ENCODE peak calls at places on chromosomes 16 and 17, in nine cellular contexts. P is AG09309; W is stomach; A is CD4-positive, CD25-positive, alpha-beta regulatory T cell; I is astrocyte of the cerebellum; R is PC-3; L is fibroblast of pulmonary artery; X is lower leg skin; N is upper lobe of right lung. M is an unnamed sample.
A peak's percentile ranks its signal among the peaks of the same experiment; 100 is the strongest.

GRCh38 chr17:61076649-61077048 is 323.0 kb upstream of the TBX2 start:
- DNase-seq in P (no peak), W (no peak), A (no peak), I (peak; percentile 29), R (no peak), L (no peak), X (no peak), N (no peak), M (no peak)

GRCh38 chr17:2050871-2051387 is 4.0 kb upstream of the HIC1 start:
- DNase-seq in P (no peak), W (peak; percentile 52), A (no peak), I (no peak), R (peak; percentile 41), L (no peak), X (no peak), N (no peak), M (peak; percentile 37)

GRCh38 chr17:38617074-38617860 is 11.5 kb upstream of the SRCIN1 start:
- DNase-seq in P (no peak), W (no peak), A (no peak), I (no peak), R (no peak), L (no peak), X (no peak), N (no peak), M (no peak)

GRCh38 chr16:67882374-67883145 is 2.1 kb upstream of the NRN1L start:
- DNase-seq in P (no peak), W (no peak), A (no peak), I (no peak), R (no peak), L (no peak), X (no peak), N (no peak), M (no peak)

GRCh38 chr17:10635290-10635689 is 21.8 kb downstream of the MYH3 start:
- DNase-seq in P (no peak), W (no peak), A (no peak), I (no peak), R (no peak), L (no peak), X (no peak), N (no peak), M (no peak)

GRCh38 chr16:85715169-85716015 is 26.6 kb upstream of the GINS2 start:
- DNase-seq in P (no peak), W (no peak), A (no peak), I (no peak), R (no peak), L (peak; percentile 40), X (no peak), N (no peak), M (no peak)

GRCh38 chr17:61064087-61064951 is 335.3 kb upstream of the TBX2 start:
- DNase-seq in P (no peak), W (no peak), A (no peak), I (no peak), R (no peak), L (no peak), X (no peak), N (no peak), M (no peak)

GRCh38 chr16:87661561-87661960 is 59.3 kb downstream of the JPH3 start:
- DNase-seq in P (no peak), W (no peak), A (peak; percentile 22), I (no peak), R (peak; percentile 23), L (peak; percentile 60), X (no peak), N (no peak), M (peak; percentile 18)

GRCh38 chr17:42253601-42254000 is 22.6 kb downstream of the STAT5B start:
- DNase-seq in P (no peak), W (no peak), A (no peak), I (no peak), R (no peak), L (no peak), X (no peak), N (no peak), M (no peak)

GRCh38 chr17:77286641-77287431 is 146.1 kb downstream of the SEC14L1 start:
- DNase-seq in P (no peak), W (peak; percentile 88), A (no peak), I (no peak), R (peak; percentile 99), L (peak; percentile 80), X (peak; percentile 71), N (peak; percentile 85), M (peak; percentile 88)

GRCh38 chr17:1601571-1601970 is 27.1 kb downstream of the SLC43A2 start:
- DNase-seq in P (no peak), W (no peak), A (no peak), I (no peak), R (no peak), L (no peak), X (no peak), N (no peak), M (no peak)

GRCh38 chr16:20612551-20613470 is 36.6 kb upstream of the ACSM2B start:
- DNase-seq in P (no peak), W (peak; percentile 56), A (no peak), I (no peak), R (no peak), L (no peak), X (no peak), N (peak; percentile 91), M (no peak)

GRCh38 chr16:57882797-57883196 is 80.5 kb upstream of the KIFC3 start:
- DNase-seq in P (no peak), W (no peak), A (no peak), I (no peak), R (no peak), L (no peak), X (no peak), N (no peak), M (no peak)

GRCh38 chr17:68942389-68942788 is 12.8 kb downstream of the ABCA8 start:
- DNase-seq in P (no peak), W (no peak), A (no peak), I (no peak), R (no peak), L (no peak), X (no peak), N (no peak), M (no peak)

DNA sequence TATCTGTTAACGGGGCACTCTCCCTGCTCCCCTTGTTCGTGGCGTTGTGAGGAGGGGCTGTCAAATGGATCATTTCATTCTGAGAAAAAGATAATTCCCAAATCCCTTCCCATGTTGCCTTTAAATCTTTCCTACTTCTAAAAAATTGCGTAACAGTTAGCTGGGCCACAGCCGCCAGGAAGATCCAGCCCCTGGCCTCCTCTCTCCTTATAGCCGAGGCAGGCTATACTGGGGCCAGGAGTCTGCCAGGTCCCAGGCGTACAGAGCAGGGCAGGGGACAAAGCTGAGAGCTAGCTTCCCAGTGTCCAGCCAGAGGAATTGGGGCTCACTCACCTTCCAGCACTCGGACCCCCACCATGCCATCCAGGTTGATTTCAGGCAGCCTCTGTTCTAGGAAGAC is 388 bp downstream of the C16orf89 start:
- DNase-seq in P (no peak), W (no peak), A (no peak), I (no peak), R (no peak), L (no peak), X (no peak), N (peak; percentile 69), M (no peak)
- H3K4me3 ChIP-seq in P (no peak overlapping the region), W (peak overlapping the region; percentile 31), A (no peak overlapping the region), I (no peak overlapping the region), R (no peak overlapping the region), L (no peak overlapping the region), X (no peak overlapping the region), N (peak overlapping the region; percentile 46), M (no peak overlapping the region)

GRCh38 chr17:4499431-4500187 is 928 bp downstream of the SPNS2 start:
- DNase-seq in P (no peak), W (no peak), A (peak; percentile 32), I (no peak), R (no peak), L (no peak), X (no peak), N (no peak), M (no peak)

GRCh38 chr17:4498461-4499397 is at the start of gene SPNS2:
- DNase-seq in P (no peak), W (peak; percentile 83), A (peak; percentile 61), I (no peak), R (peak; percentile 48), L (peak; percentile 38), X (no peak), N (peak; percentile 86), M (peak; percentile 68)

GRCh38 chr17:4501295-4501949 is 2.7 kb downstream of the SPNS2 start:
- DNase-seq in P (no peak), W (no peak), A (no peak), I (no peak), R (no peak), L (no peak), X (no peak), N (no peak), M (no peak)

GRCh38 chr17:4502466-4503154 is 3.9 kb downstream of the SPNS2 start:
- DNase-seq in P (no peak), W (no peak), A (no peak), I (no peak), R (no peak), L (no peak), X (no peak), N (no peak), M (no peak)

GRCh38 chr17:4500188-4500565 is 1.5 kb downstream of the SPNS2 start:
- DNase-seq in P (no peak), W (no peak), A (no peak), I (no peak), R (no peak), L (no peak), X (no peak), N (no peak), M (no peak)
- H3K4me3 ChIP-seq in P (no peak overlapping the region), W (peak overlapping the region; percentile 48), A (no peak overlapping the region), I (no peak overlapping the region), R (peak overlapping the region; percentile 57), L (no peak overlapping the region), X (no peak overlapping the region), N (peak overlapping the region; percentile 55), M (peak overlapping the region; percentile 38)

GRCh38 chr16:27550582-27550920 is 607 bp downstream of the KATNIP start:
- DNase-seq in P (no peak), W (no peak), A (peak; percentile 6), I (no peak), R (no peak), L (no peak), X (no peak), N (no peak), M (no peak)

GRCh38 chr16:27549607-27549856 is 181 bp downstream of the GTF3C1 start:
- DNase-seq in P (no peak), W (no peak), A (no peak), I (no peak), R (no peak), L (no peak), X (no peak), N (no peak), M (no peak)

GRCh38 chr16:27549857-27550581 is at the start of the genes GTF3C1 and KATNIP:
- DNase-seq in P (peak; percentile 90), W (peak; percentile 100), A (peak; percentile 99), I (peak; percentile 95), R (peak; percentile 96), L (peak; percentile 98), X (peak; percentile 100), N (peak; percentile 100), M (peak; percentile 100)

GRCh38 chr16:27547134-27547533 is 2.6 kb downstream of the GTF3C1 start:
- DNase-seq in P (peak; percentile 27), W (no peak), A (peak; percentile 31), I (peak; percentile 28), R (peak; percentile 15), L (peak; percentile 71), X (peak; percentile 23), N (no peak), M (no peak)

GRCh38 chr16:27547851-27548250 is 1.9 kb downstream of the GTF3C1 start:
- DNase-seq in P (no peak), W (no peak), A (no peak), I (no peak), R (no peak), L (no peak), X (no peak), N (no peak), M (no peak)
- H3K4me3 ChIP-seq in P (no peak overlapping the region), W (no peak overlapping the region), A (no peak overlapping the region), I (no peak overlapping the region), R (no peak overlapping the region), L (no peak overlapping the region), X (no peak overlapping the region), N (no peak overlapping the region), M (no peak overlapping the region)

GRCh38 chr16:15490123-15490711 is 55.8 kb downstream of the BMERB1 start:
- DNase-seq in P (no peak), W (no peak), A (no peak), I (no peak), R (no peak), L (no peak), X (no peak), N (no peak), M (no peak)
- H3K4me3 ChIP-seq in P (no peak overlapping the region), W (no peak overlapping the region), A (no peak overlapping the region), I (no peak overlapping the region), R (no peak overlapping the region), L (no peak overlapping the region), X (no peak overlapping the region), N (no peak overlapping the region), M (no peak overlapping the region)